ENCODE peak calls at places on chromosomes 3 and 15, in seven cellular contexts. E, T, L, J, Z, O and S are unnamed samples.

GRCh38 chr3:155110996-155111901 is 31.1 kb downstream of the MME start:
- DNase-seq in J (no peak), O (no peak), E (no peak), L (no peak), Z (no peak), T (no peak), S (peak)

GRCh38 chr3:13245579-13245978 is 172.3 kb upstream of the IQSEC1 start:
- DNase-seq in J (no peak), T (no peak), E (no peak), Z (no peak), L (no peak), O (no peak), S (no peak)

GRCh38 chr15:31274496-31275330 is 51.9 kb upstream of the KLF13 start:
- DNase-seq in T (no peak), Z (peak), L (no peak), J (no peak), E (no peak), O (peak), S (peak)

GRCh38 chr3:61378321-61378720 is 127.1 kb upstream of the FHIT start:
- DNase-seq in T (no peak), Z (no peak), E (no peak), L (peak), J (no peak), O (no peak), S (no peak)

GRCh38 chr3:182258538-182259177 is 534.6 kb upstream of the ATP11B start:
- DNase-seq in J (peak), Z (no peak), T (peak), O (peak), L (peak), E (peak), S (no peak)

GRCh38 chr15:45849136-45849535 is 214.3 kb downstream of the SQOR start:
- DNase-seq in J (no peak), L (no peak), E (no peak), T (no peak), O (no peak), Z (no peak), S (no peak)

GRCh38 chr3:52253314-52254260 is 8.0 kb downstream of the PPM1M start:
- DNase-seq in O (no peak), T (no peak), J (peak), E (no peak), Z (no peak), L (no peak), S (peak)

GRCh38 chr15:29455530-29455929 is 185.9 kb upstream of the NSMCE3 start:
- DNase-seq in E (no peak), O (no peak), J (no peak), T (no peak), Z (no peak), L (no peak), S (no peak)

GRCh38 chr3:115930922-115931321 is 307.6 kb downstream of the GAP43 start:
- DNase-seq in T (no peak), L (no peak), E (no peak), J (no peak), Z (no peak), O (no peak), S (no peak)

GRCh38 chr3:25665646-25666136 is 984 bp upstream of the TOP2B start:
- DNase-seq in Z (no peak), E (no peak), T (no peak), J (no peak), O (no peak), L (no peak), S (peak)

DNA sequence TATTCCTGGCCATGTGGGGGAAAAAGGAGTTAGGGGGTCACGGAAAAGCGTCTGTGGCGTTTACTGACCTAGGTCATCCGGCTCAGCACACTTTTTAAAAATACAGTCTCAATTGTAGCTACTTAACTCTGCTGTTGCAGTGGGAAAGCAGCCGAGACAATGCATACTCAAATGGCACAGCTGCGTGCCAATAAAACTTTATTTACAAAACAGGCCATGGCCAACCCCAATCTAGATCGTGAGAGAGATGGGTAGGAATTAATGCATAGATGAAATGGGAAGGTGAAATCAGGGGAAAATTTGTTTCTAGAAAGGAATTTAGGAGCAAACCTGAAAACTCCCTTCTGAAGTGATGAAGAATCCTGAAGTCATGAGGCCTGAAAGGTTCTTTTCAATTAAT is 22.0 kb upstream of the FRMD4B start:
- DNase-seq in T (no peak), Z (no peak), L (no peak), J (no peak), E (no peak), O (no peak), S (no peak)
- H3K9ac ChIP-seq in T (no peak), Z (no peak), L (no peak), J (no peak), E (no peak), O (no peak), S (no peak)

GRCh38 chr3:183283886-183284285 is 30.8 kb downstream of the B3GNT5 start:
- DNase-seq in O (no peak), Z (no peak), T (no peak), L (peak), E (no peak), J (peak), S (no peak)
- H3K27ac ChIP-seq in O (no peak), Z (no peak), T (peak), L (no peak), E (no peak), J (no peak), S (no peak)

DNA sequence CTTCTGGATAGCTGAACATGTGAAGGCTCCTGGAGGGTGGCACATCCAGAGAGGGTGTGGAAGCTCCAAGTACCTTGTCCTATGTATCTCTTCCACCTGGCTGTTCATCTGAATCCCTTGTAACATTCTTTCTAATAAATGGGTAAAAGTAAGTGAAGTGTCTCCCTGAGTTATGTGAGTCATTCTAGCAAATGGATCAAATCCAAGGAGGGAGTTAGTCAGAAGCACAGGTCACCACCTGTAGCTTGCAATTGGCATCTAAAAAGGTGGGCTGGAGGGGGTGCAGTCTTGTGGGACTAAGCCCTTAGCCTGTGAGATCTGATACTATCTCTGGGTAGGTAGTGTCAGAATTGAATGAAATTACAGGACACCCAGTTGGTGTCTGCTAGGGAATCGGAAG is 71.0 kb downstream of the WWTR1 start:
- DNase-seq in E (no peak), T (peak), Z (no peak), L (peak), O (no peak), J (peak), S (no peak)
- H3K9ac ChIP-seq in E (no peak), T (no peak), Z (no peak), L (peak), O (no peak), J (no peak), S (no peak)

GRCh38 chr3:30613135-30613825 is 6.9 kb downstream of the TGFBR2 start:
- DNase-seq in Z (no peak), J (no peak), T (no peak), O (no peak), L (no peak), E (no peak), S (no peak)
- H3K27ac ChIP-seq in Z (no peak), J (no peak), T (peak), O (no peak), L (no peak), E (no peak), S (peak)